ENCODE peak calls at places on chromosomes 16 and 17, in eight cellular contexts. F is AG09309; K is HCT116; B is fibroblast of mammary gland; E is stomach; W is CD8-positive, alpha-beta T cell; R is GM12865; Q is kidney epithelial cell. J is an unnamed sample.

GRCh38 chr16:80723091-80723490 is 81.3 kb downstream of the CDYL2 start:
- DNase-seq in F (no peak), K (no peak), B (no peak), E (peak), W (no peak), R (no peak), Q (no peak), J (no peak)

GRCh38 chr17:59439261-59439660 is 107.8 kb downstream of the YPEL2 start:
- DNase-seq in F (no peak), K (no peak), B (no peak), E (no peak), W (no peak), R (no peak), Q (no peak), J (no peak)

GRCh38 chr16:5042574-5043171 is 8.9 kb upstream of the NAGPA start:
- DNase-seq in F (no peak), K (peak), B (peak), E (no peak), W (no peak), R (no peak), Q (no peak), J (no peak)

GRCh38 chr17:29593546-29594440 is 861 bp downstream of the ANKRD13B start:
- DNase-seq in F (no peak), K (no peak), B (no peak), E (no peak), W (peak), R (no peak), Q (no peak), J (no peak)

GRCh38 chr16:68306633-68307032 is 4.1 kb downstream of the SLC7A6OS start:
- DNase-seq in F (no peak), K (no peak), B (no peak), E (no peak), W (no peak), R (no peak), Q (no peak), J (no peak)

GRCh38 chr17:64162575-64162974 is 32.6 kb upstream of the ERN1 start:
- DNase-seq in F (no peak), K (no peak), B (no peak), E (no peak), W (no peak), R (no peak), Q (no peak), J (no peak)

GRCh38 chr17:67221062-67221998 is 23.7 kb downstream of the HELZ start:
- DNase-seq in F (no peak), K (peak), B (peak), E (no peak), W (no peak), R (peak), Q (no peak), J (peak)

GRCh38 chr16:46620265-46621005 is 744 bp downstream of the SHCBP1 start:
- DNase-seq in F (no peak), K (no peak), B (peak), E (no peak), W (no peak), R (peak), Q (no peak), J (peak)

GRCh38 chr16:75506567-75506966 is 11.3 kb upstream of the CHST6 start:
- DNase-seq in F (peak), K (peak), B (peak), E (no peak), W (no peak), R (no peak), Q (peak), J (peak)

GRCh38 chr16:30447512-30448226 is 2.0 kb upstream of the SEPHS2 start:
- DNase-seq in F (no peak), K (no peak), B (no peak), E (no peak), W (no peak), R (no peak), Q (no peak), J (no peak)

GRCh38 chr17:4433515-4434031 is at the start of gene SPNS3:
- DNase-seq in F (no peak), K (no peak), B (no peak), E (no peak), W (peak), R (peak), Q (no peak), J (no peak)

GRCh38 chr17:8285270-8286181 is 2.9 kb upstream of the RANGRF start:
- DNase-seq in F (no peak), K (no peak), B (no peak), E (peak), W (no peak), R (no peak), Q (no peak), J (no peak)

GRCh38 chr17:61454932-61455753 is 2.9 kb downstream of the TBX4 start:
- DNase-seq in F (no peak), K (no peak), B (no peak), E (no peak), W (peak), R (no peak), Q (no peak), J (no peak)

GRCh38 chr17:49343273-49343672 is 18.8 kb downstream of the ZNF652 start:
- DNase-seq in F (no peak), K (no peak), B (peak), E (no peak), W (no peak), R (peak), Q (no peak), J (peak)

GRCh38 chr16:83470406-83470805 is 337.4 kb upstream of the HSBP1 start:
- DNase-seq in F (peak), K (no peak), B (no peak), E (no peak), W (no peak), R (no peak), Q (no peak), J (peak)

GRCh38 chr17:80803451-80804428 is 187.9 kb upstream of the CHMP6 start:
- DNase-seq in F (no peak), K (no peak), B (no peak), E (no peak), W (no peak), R (no peak), Q (no peak), J (no peak)

GRCh38 chr16:51719376-51719775 is 568.3 kb upstream of the SALL1 start:
- DNase-seq in F (no peak), K (no peak), B (no peak), E (no peak), W (no peak), R (no peak), Q (no peak), J (no peak)

GRCh38 chr16:31535737-31536136 is 8.0 kb downstream of the AHSP start:
- DNase-seq in F (no peak), K (no peak), B (no peak), E (no peak), W (no peak), R (no peak), Q (no peak), J (no peak)

GRCh38 chr17:55852734-55853133 is 101.9 kb downstream of the PCTP start:
- DNase-seq in F (no peak), K (no peak), B (no peak), E (no peak), W (no peak), R (peak), Q (no peak), J (no peak)

GRCh38 chr17:38922538-38923291 is 2.7 kb upstream of the LASP1NB start:
- DNase-seq in F (peak), K (no peak), B (peak), E (peak), W (no peak), R (no peak), Q (no peak), J (peak)

GRCh38 chr17:59838196-59838911 is 54.4 kb downstream of the TUBD1 start:
- DNase-seq in F (no peak), K (no peak), B (peak), E (no peak), W (no peak), R (peak), Q (no peak), J (peak)

GRCh38 chr17:49703557-49704277 is 4.0 kb downstream of the SLC35B1 start:
- DNase-seq in F (peak), K (peak), B (peak), E (no peak), W (no peak), R (peak), Q (no peak), J (peak)

GRCh38 chr16:2715519-2715918 is 4.5 kb downstream of the PRSS27 start:
- DNase-seq in F (no peak), K (no peak), B (peak), E (peak), W (peak), R (peak), Q (no peak), J (peak)

GRCh38 chr16:65524997-65525396 is 403.1 kb upstream of the CDH11 start:
- DNase-seq in F (no peak), K (no peak), B (peak), E (no peak), W (no peak), R (no peak), Q (peak), J (peak)

GRCh38 chr17:55434721-55435120 is 13.1 kb upstream of the MMD start:
- DNase-seq in F (no peak), K (no peak), B (peak), E (no peak), W (no peak), R (peak), Q (no peak), J (no peak)

GRCh38 chr16:28181557-28181914 is 30.2 kb downstream of the XPO6 start:
- DNase-seq in F (peak), K (peak), B (peak), E (peak), W (no peak), R (peak), Q (peak), J (peak)

GRCh38 chr17:57552114-57552601 is 192.9 kb downstream of the CCDC182 start:
- DNase-seq in F (no peak), K (no peak), B (peak), E (no peak), W (peak), R (peak), Q (no peak), J (peak)

GRCh38 chr16:85514295-85514600 is 98.9 kb upstream of the GSE1 start:
- DNase-seq in F (no peak), K (no peak), B (no peak), E (no peak), W (no peak), R (no peak), Q (no peak), J (no peak)

GRCh38 chr16:4664538-4665418 is 28.6 kb upstream of the NUDT16L1 start:
- DNase-seq in F (no peak), K (no peak), B (peak), E (peak), W (peak), R (peak), Q (no peak), J (no peak)

GRCh38 chr17:31512104-31512740 is 120.7 kb downstream of the RAB11FIP4 start:
- DNase-seq in F (no peak), K (no peak), B (no peak), E (no peak), W (no peak), R (no peak), Q (no peak), J (no peak)

GRCh38 chr17:81917565-81918332 is at the start of gene SIRT7:
- DNase-seq in F (no peak), K (peak), B (peak), E (peak), W (peak), R (peak), Q (no peak), J (peak)

GRCh38 chr17:78572277-78573205 is 4.7 kb downstream of the DNAH17 start:
- DNase-seq in F (no peak), K (no peak), B (no peak), E (no peak), W (no peak), R (no peak), Q (no peak), J (no peak)

GRCh38 chr16:10552998-10553491 is 27.4 kb downstream of the EMP2 start:
- DNase-seq in F (no peak), K (no peak), B (no peak), E (peak), W (peak), R (peak), Q (no peak), J (no peak)

GRCh38 chr17:28216528-28216927 is 102.5 kb upstream of the TMEM97 start:
- DNase-seq in F (no peak), K (no peak), B (peak), E (no peak), W (no peak), R (no peak), Q (no peak), J (peak)

GRCh38 chr16:57754354-57755060 is 18.9 kb downstream of the KATNB1 start:
- DNase-seq in F (no peak), K (no peak), B (no peak), E (no peak), W (no peak), R (no peak), Q (no peak), J (no peak)

GRCh38 chr16:85781156-85781555 is 18.2 kb downstream of the EMC8 start:
- DNase-seq in F (no peak), K (no peak), B (no peak), E (no peak), W (no peak), R (no peak), Q (no peak), J (no peak)

GRCh38 chr16:9053006-9053601 is 38.3 kb upstream of the HAPSTR1 start:
- DNase-seq in F (no peak), K (peak), B (peak), E (peak), W (no peak), R (peak), Q (no peak), J (peak)

GRCh38 chr16:21952793-21953540 is at the start of gene UQCRC2:
- DNase-seq in F (peak), K (peak), B (peak), E (peak), W (peak), R (peak), Q (peak), J (peak)

GRCh38 chr16:21949713-21950260 is 3.4 kb upstream of the UQCRC2 start:
- DNase-seq in F (no peak), K (no peak), B (no peak), E (no peak), W (no peak), R (no peak), Q (no peak), J (no peak)

GRCh38 chr16:21953541-21953902 is 361 bp downstream of the UQCRC2 start:
- DNase-seq in F (no peak), K (no peak), B (no peak), E (no peak), W (no peak), R (no peak), Q (no peak), J (no peak)

GRCh38 chr16:21952040-21952792 is 945 bp upstream of the UQCRC2 start:
- DNase-seq in F (no peak), K (peak), B (peak), E (peak), W (peak), R (peak), Q (peak), J (peak)

GRCh38 chr16:21950782-21951521 is 2.2 kb upstream of the UQCRC2 start:
- DNase-seq in F (no peak), K (peak), B (peak), E (no peak), W (peak), R (peak), Q (no peak), J (peak)
- TF ChIP-seq CTCF in F (peak), K (peak), B (peak), E (no peak), W (peak), R (peak), Q (peak), J (peak)

GRCh38 chr17:21355586-21355985 is 20.6 kb upstream of the KCNJ12 start:
- DNase-seq in F (no peak), K (no peak), B (no peak), E (no peak), W (no peak), R (no peak), Q (no peak), J (no peak)
- TF ChIP-seq CTCF in F (no peak), K (no peak), B (no peak), E (no peak), W (no peak), R (no peak), Q (no peak), J (no peak)

GRCh38 chr17:21252875-21253645 is at the start of gene NATD1:
- DNase-seq in F (no peak), K (peak), B (peak), E (peak), W (peak), R (peak), Q (peak), J (peak)
- TF ChIP-seq CTCF in F (no peak), K (no peak), B (no peak), E (no peak), W (no peak), R (no peak), Q (no peak), J (no peak)

DNA sequence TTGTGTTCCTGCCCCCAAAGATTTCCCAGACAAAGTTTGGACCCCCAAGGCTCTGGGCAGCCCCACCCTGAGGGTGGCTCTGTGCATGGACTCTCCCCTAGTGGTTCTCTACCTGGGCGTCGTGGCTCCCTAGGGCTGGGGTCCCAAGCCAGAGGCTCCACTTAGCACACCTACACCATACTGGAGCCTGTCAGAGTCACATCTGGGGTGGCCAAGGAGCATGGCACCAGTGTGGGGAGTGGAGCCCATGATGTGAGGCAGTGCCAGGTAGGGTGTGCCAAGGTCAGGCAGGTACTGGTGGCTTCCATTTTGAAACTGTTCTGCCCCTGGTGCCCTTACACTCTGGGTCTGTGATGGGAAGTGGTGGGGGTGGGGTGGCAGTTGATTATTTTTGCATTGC is 109.9 kb upstream of the GNAO1 start:
- DNase-seq in F (no peak), K (no peak), B (no peak), E (no peak), W (no peak), R (no peak), Q (no peak), J (no peak)
- TF ChIP-seq CTCF in F (no peak), K (no peak), B (no peak), E (no peak), W (no peak), R (no peak), Q (no peak), J (no peak)

J was measured in cardiac fibroblast.